ENCODE peak calls at places on chromosomes 3 and 15, in six cellular contexts. I is fibroblast of the aortic adventitia, N is NCI-H2081, H is C1 segment of cervical spinal cord, C is glutamatergic neuron, K is iPS DF 19.7. R is an unnamed sample.

GRCh38 chr3:112308151-112308911 is 14.3 kb upstream of the SLC9C1 start:
- DNase-seq in H (no peak), C (no peak), K (no peak), N (peak; percentile 8), I (peak; percentile 67), R (peak; percentile 24)

GRCh38 chr3:157572559-157573270 is 69.5 kb upstream of the VEPH1 start:
- DNase-seq in N (peak; percentile 69), K (peak; percentile 12), C (no peak), I (peak; percentile 71), H (no peak), R (peak; percentile 29)

GRCh38 chr3:189914799-189915198 is 205.9 kb downstream of the P3H2 start:
- DNase-seq in N (no peak), I (peak; percentile 94), C (no peak), H (no peak), K (no peak), R (no peak)

GRCh38 chr15:60932051-60932915 is 296.8 kb downstream of the RORA start:
- DNase-seq in C (no peak), H (peak; percentile 23), N (no peak), I (peak; percentile 65), K (no peak), R (no peak)

GRCh38 chr15:41610048-41610447 is 50.2 kb upstream of the MGA start:
- DNase-seq in H (no peak), C (no peak), N (no peak), K (no peak), I (no peak), R (no peak)

GRCh38 chr3:177793451-177793850 is 596.2 kb upstream of the TBL1XR1 start:
- DNase-seq in I (no peak), H (no peak), N (no peak), K (no peak), C (no peak), R (no peak)

GRCh38 chr3:178193846-178194245 is 342.4 kb upstream of the KCNMB2 start:
- DNase-seq in K (no peak), I (no peak), H (no peak), C (no peak), N (no peak), R (no peak)

GRCh38 chr3:9201278-9201677 is 48.2 kb downstream of the SRGAP3 start:
- DNase-seq in K (no peak), I (no peak), N (no peak), C (peak; percentile 60), H (no peak), R (no peak)

GRCh38 chr15:89495638-89496145 is 691 bp downstream of the RHCG start:
- DNase-seq in K (no peak), H (no peak), I (no peak), C (no peak), N (no peak), R (no peak)

GRCh38 chr3:198071602-198072285 is 111.7 kb downstream of the LMLN start:
- DNase-seq in K (no peak), C (no peak), I (peak; percentile 99), N (no peak), H (no peak), R (peak; percentile 14)

GRCh38 chr3:8761866-8762265 is 7.5 kb downstream of the OXTR start:
- DNase-seq in C (no peak), N (no peak), I (no peak), K (no peak), H (no peak), R (no peak)

GRCh38 chr3:119990888-119991287 is 103.4 kb downstream of the GSK3B start:
- DNase-seq in K (no peak), H (no peak), I (peak; percentile 47), C (no peak), N (no peak), R (no peak)

GRCh38 chr3:149442845-149443544 is 31.5 kb upstream of the TM4SF4 start:
- DNase-seq in I (peak; percentile 53), H (no peak), K (no peak), N (no peak), C (no peak), R (peak; percentile 74)

GRCh38 chr15:35302340-35302739 is 217.2 kb upstream of the NANOGP8 start:
- DNase-seq in I (no peak), N (no peak), C (no peak), K (no peak), H (no peak), R (no peak)

GRCh38 chr15:42911058-42911592 is 9.5 kb downstream of the TTBK2 start:
- DNase-seq in H (no peak), C (no peak), K (no peak), N (no peak), I (peak; percentile 16), R (no peak)

GRCh38 chr15:67601008-67601620 is 58.6 kb downstream of the MAP2K5 start:
- DNase-seq in C (no peak), N (no peak), K (no peak), I (peak; percentile 4), H (no peak), R (no peak)

GRCh38 chr3:139430467-139430866 is 41.0 kb upstream of the COPB2 start:
- DNase-seq in C (no peak), H (no peak), N (no peak), K (no peak), I (no peak), R (no peak)

GRCh38 chr15:48574187-48574586 is 71.3 kb downstream of the FBN1 start:
- DNase-seq in I (no peak), K (no peak), C (no peak), H (no peak), N (no peak), R (no peak)

GRCh38 chr3:58835075-58835474 is 168.5 kb upstream of the FAM3D start:
- DNase-seq in N (no peak), H (no peak), K (no peak), C (no peak), I (peak; percentile 32), R (no peak)